ENCODE peak calls at places on chromosomes 16 and 17, in nine cellular contexts. One of them, this sample, is unnamed.
A peak's percentile ranks its signal among the peaks of the same experiment; 100 is the strongest.

GRCh38 chr17:44602390-44602789 is 45.1 kb downstream of the FZD2 start:
- DNase-seq in T-helper 2 cell: no peak
- DNase-seq in fibroblast of lung: no peak
- DNase-seq in stromal cell of bone marrow: no peak
- DNase-seq in EL: no peak
- DNase-seq in T-cell: no peak
- DNase-seq in AG08396: no peak
- DNase-seq in HFF-Myc: no peak
- DNase-seq in GM12891: no peak
- DNase-seq in this sample: no peak

GRCh38 chr17:19295478-19296200 is 58.5 kb downstream of the EPN2 start:
- DNase-seq in T-helper 2 cell: no peak
- DNase-seq in fibroblast of lung: no peak
- DNase-seq in stromal cell of bone marrow: no peak
- DNase-seq in EL: no peak
- DNase-seq in T-cell: no peak
- DNase-seq in AG08396: no peak
- DNase-seq in HFF-Myc: no peak
- DNase-seq in GM12891: no peak
- DNase-seq in this sample: no peak

GRCh38 chr16:83574388-83574787 is 233.4 kb upstream of the HSBP1 start:
- DNase-seq in T-helper 2 cell: no peak
- DNase-seq in fibroblast of lung: peak; percentile 87
- DNase-seq in stromal cell of bone marrow: peak; percentile 66
- DNase-seq in EL: peak; percentile 88
- DNase-seq in T-cell: no peak
- DNase-seq in AG08396: peak; percentile 55
- DNase-seq in HFF-Myc: no peak
- DNase-seq in GM12891: no peak
- DNase-seq in this sample: peak; percentile 88

GRCh38 chr17:6205525-6205924 is 135.3 kb downstream of the WSCD1 start:
- DNase-seq in T-helper 2 cell: no peak
- DNase-seq in fibroblast of lung: no peak
- DNase-seq in stromal cell of bone marrow: no peak
- DNase-seq in EL: no peak
- DNase-seq in T-cell: no peak
- DNase-seq in AG08396: no peak
- DNase-seq in HFF-Myc: no peak
- DNase-seq in GM12891: no peak
- DNase-seq in this sample: no peak

GRCh38 chr17:13598353-13599167 is 3.2 kb downstream of the HS3ST3A1 start:
- DNase-seq in T-helper 2 cell: no peak
- DNase-seq in fibroblast of lung: no peak
- DNase-seq in stromal cell of bone marrow: no peak
- DNase-seq in EL: no peak
- DNase-seq in T-cell: no peak
- DNase-seq in AG08396: no peak
- DNase-seq in HFF-Myc: no peak
- DNase-seq in GM12891: no peak
- DNase-seq in this sample: no peak

GRCh38 chr16:88643546-88643932 is 5.2 kb downstream of the IL17C start:
- DNase-seq in T-helper 2 cell: no peak
- DNase-seq in fibroblast of lung: no peak
- DNase-seq in stromal cell of bone marrow: no peak
- DNase-seq in EL: no peak
- DNase-seq in T-cell: no peak
- DNase-seq in AG08396: no peak
- DNase-seq in HFF-Myc: no peak
- DNase-seq in GM12891: no peak
- DNase-seq in this sample: no peak

GRCh38 chr17:52064791-52065211 is 93.7 kb downstream of the CA10 start:
- DNase-seq in T-helper 2 cell: no peak
- DNase-seq in fibroblast of lung: peak; percentile 57
- DNase-seq in stromal cell of bone marrow: peak; percentile 53
- DNase-seq in EL: peak; percentile 84
- DNase-seq in T-cell: no peak
- DNase-seq in AG08396: no peak
- DNase-seq in HFF-Myc: no peak
- DNase-seq in GM12891: no peak
- DNase-seq in this sample: no peak

GRCh38 chr16:10598157-10598556 is 17.8 kb upstream of the EMP2 start:
- DNase-seq in T-helper 2 cell: no peak
- DNase-seq in fibroblast of lung: no peak
- DNase-seq in stromal cell of bone marrow: no peak
- DNase-seq in EL: no peak
- DNase-seq in T-cell: no peak
- DNase-seq in AG08396: no peak
- DNase-seq in HFF-Myc: no peak
- DNase-seq in GM12891: no peak
- DNase-seq in this sample: no peak

GRCh38 chr17:42819939-42820535 is 4.0 kb downstream of the BECN1 start:
- DNase-seq in T-helper 2 cell: no peak
- DNase-seq in fibroblast of lung: peak; percentile 46
- DNase-seq in stromal cell of bone marrow: no peak
- DNase-seq in EL: peak; percentile 68
- DNase-seq in T-cell: peak; percentile 59
- DNase-seq in AG08396: peak; percentile 47
- DNase-seq in HFF-Myc: no peak
- DNase-seq in GM12891: peak; percentile 46
- DNase-seq in this sample: peak; percentile 48

GRCh38 chr16:12458591-12459400 is 344.9 kb downstream of the CPPED1 start:
- DNase-seq in T-helper 2 cell: no peak
- DNase-seq in fibroblast of lung: no peak
- DNase-seq in stromal cell of bone marrow: no peak
- DNase-seq in EL: no peak
- DNase-seq in T-cell: peak; percentile 32
- DNase-seq in AG08396: no peak
- DNase-seq in HFF-Myc: no peak
- DNase-seq in GM12891: peak; percentile 41
- DNase-seq in this sample: no peak

GRCh38 chr16:85556456-85557082 is 56.6 kb upstream of the GSE1 start:
- DNase-seq in T-helper 2 cell: no peak
- DNase-seq in fibroblast of lung: peak; percentile 48
- DNase-seq in stromal cell of bone marrow: no peak
- DNase-seq in EL: peak; percentile 58
- DNase-seq in T-cell: peak; percentile 62
- DNase-seq in AG08396: peak; percentile 63
- DNase-seq in HFF-Myc: no peak
- DNase-seq in GM12891: peak; percentile 67
- DNase-seq in this sample: peak; percentile 48

GRCh38 chr17:4490109-4490591 is 8.5 kb upstream of the SPNS2 start:
- DNase-seq in T-helper 2 cell: no peak
- DNase-seq in fibroblast of lung: no peak
- DNase-seq in stromal cell of bone marrow: no peak
- DNase-seq in EL: no peak
- DNase-seq in T-cell: no peak
- DNase-seq in AG08396: no peak
- DNase-seq in HFF-Myc: no peak
- DNase-seq in GM12891: no peak
- DNase-seq in this sample: no peak

GRCh38 chr16:50496990-50497389 is 51.2 kb upstream of the NKD1 start:
- DNase-seq in T-helper 2 cell: no peak
- DNase-seq in fibroblast of lung: peak; percentile 10
- DNase-seq in stromal cell of bone marrow: no peak
- DNase-seq in EL: peak; percentile 7
- DNase-seq in T-cell: no peak
- DNase-seq in AG08396: no peak
- DNase-seq in HFF-Myc: no peak
- DNase-seq in GM12891: no peak
- DNase-seq in this sample: no peak

GRCh38 chr16:47459603-47460002 is 1.3 kb downstream of the ITFG1 start:
- DNase-seq in T-helper 2 cell: no peak
- DNase-seq in fibroblast of lung: no peak
- DNase-seq in stromal cell of bone marrow: no peak
- DNase-seq in EL: no peak
- DNase-seq in T-cell: no peak
- DNase-seq in AG08396: no peak
- DNase-seq in HFF-Myc: no peak
- DNase-seq in GM12891: no peak
- DNase-seq in this sample: no peak

GRCh38 chr16:70454221-70455034 is at the start of gene FCSK:
- DNase-seq in T-helper 2 cell: peak; percentile 56
- DNase-seq in fibroblast of lung: peak; percentile 62
- DNase-seq in stromal cell of bone marrow: peak; percentile 39
- DNase-seq in EL: peak; percentile 72
- DNase-seq in T-cell: peak; percentile 75
- DNase-seq in AG08396: peak; percentile 89
- DNase-seq in HFF-Myc: no peak
- DNase-seq in GM12891: peak; percentile 86
- DNase-seq in this sample: peak; percentile 78

GRCh38 chr17:32746280-32746679 is 130.6 kb downstream of the MYO1D start:
- DNase-seq in T-helper 2 cell: no peak
- DNase-seq in fibroblast of lung: no peak
- DNase-seq in stromal cell of bone marrow: no peak
- DNase-seq in EL: peak; percentile 31
- DNase-seq in T-cell: no peak
- DNase-seq in AG08396: no peak
- DNase-seq in HFF-Myc: no peak
- DNase-seq in GM12891: no peak
- DNase-seq in this sample: no peak

GRCh38 chr17:1006054-1006453 is 9.1 kb downstream of the TIMM22 start:
- DNase-seq in T-helper 2 cell: no peak
- DNase-seq in fibroblast of lung: no peak
- DNase-seq in stromal cell of bone marrow: no peak
- DNase-seq in EL: no peak
- DNase-seq in T-cell: no peak
- DNase-seq in AG08396: no peak
- DNase-seq in HFF-Myc: no peak
- DNase-seq in GM12891: no peak
- DNase-seq in this sample: no peak

GRCh38 chr17:79517812-79518211 is 93.0 kb downstream of the RBFOX3 start:
- DNase-seq in T-helper 2 cell: no peak
- DNase-seq in fibroblast of lung: no peak
- DNase-seq in stromal cell of bone marrow: no peak
- DNase-seq in EL: no peak
- DNase-seq in T-cell: no peak
- DNase-seq in AG08396: no peak
- DNase-seq in HFF-Myc: no peak
- DNase-seq in GM12891: no peak
- DNase-seq in this sample: no peak

This sample was measured in AG08395.